ENCODE peak calls at places on chromosome 19, in five cellular contexts. H is lung microvascular endothelial cell; I is NCI-H2171 treated with DMSO at 0.1 percent for 48 hours; T is CD4-positive, alpha-beta memory T cell; X is T-cell. Y is an unnamed sample.

GRCh38 chr19:40466219-40467006 is at the start of gene SPTBN4:
- DNase-seq in H (peak; percentile 4), I (no peak), T (peak; percentile 98), X (peak; percentile 20), Y (no peak)

GRCh38 chr19:41299755-41300089 is 10.2 kb upstream of the CCDC97 start:
- DNase-seq in H (peak; percentile 85), I (no peak), T (peak; percentile 81), X (peak; percentile 45), Y (no peak)

GRCh38 chr19:44476559-44477408 is 23.5 kb downstream of the ZNF180 start:
- DNase-seq in H (peak; percentile 18), I (peak; percentile 27), T (no peak), X (no peak), Y (peak; percentile 3)

GRCh38 chr19:16338470-16339360 is 14.1 kb downstream of the KLF2 start:
- DNase-seq in H (peak; percentile 96), I (no peak), T (peak; percentile 73), X (peak; percentile 54), Y (no peak)

GRCh38 chr19:49489601-49490167 is 2.3 kb downstream of the RPL13A start:
- DNase-seq in H (no peak), I (no peak), T (no peak), X (no peak), Y (no peak)

GRCh38 chr19:48509467-48510194 is 2.0 kb downstream of the LMTK3 start:
- DNase-seq in H (peak; percentile 22), I (no peak), T (no peak), X (no peak), Y (no peak)

GRCh38 chr19:55304980-55305379 is 20.2 kb downstream of the TMEM150B start:
- DNase-seq in H (no peak), I (no peak), T (no peak), X (no peak), Y (no peak)

GRCh38 chr19:18648971-18649310 is 12.1 kb downstream of the KLHL26 start:
- DNase-seq in H (peak; percentile 59), I (no peak), T (no peak), X (no peak), Y (no peak)

GRCh38 chr19:1259206-1259872 is 9.8 kb upstream of the CIRBP start:
- DNase-seq in H (peak; percentile 67), I (no peak), T (peak; percentile 86), X (peak; percentile 72), Y (no peak)

GRCh38 chr19:47056416-47056815 is 8.0 kb upstream of the TMEM160 start:
- DNase-seq in H (no peak), I (peak; percentile 50), T (no peak), X (no peak), Y (no peak)

GRCh38 chr19:44777715-44778347 is at the start of gene CBLC:
- DNase-seq in H (no peak), I (peak; percentile 13), T (no peak), X (no peak), Y (no peak)

Y was measured in NCI-H1694 treated with DMSO at 0.1 percent for 48 hours.